ENCODE peak calls at places on chromosomes 11 and 22, in four cellular contexts. One of them, this sample, is unnamed.

GRCh38 chr11:123213307-123213708 is 18.3 kb upstream of the CLMP start:
- DNase-seq in adrenal gland: no peak
- DNase-seq in neural crest cell: no peak
- DNase-seq in CD4-positive, alpha-beta T cell: no peak
- DNase-seq in this sample: no peak

GRCh38 chr22:36368359-36368983 is 19.3 kb downstream of the MYH9 start:
- DNase-seq in adrenal gland: peak
- DNase-seq in neural crest cell: no peak
- DNase-seq in CD4-positive, alpha-beta T cell: no peak
- DNase-seq in this sample: no peak

GRCh38 chr22:49305966-49306631 is 521.6 kb downstream of the BRD1 start:
- DNase-seq in adrenal gland: peak
- DNase-seq in neural crest cell: no peak
- DNase-seq in CD4-positive, alpha-beta T cell: no peak
- DNase-seq in this sample: peak

GRCh38 chr11:1260023-1260501 is 37.2 kb downstream of the MUC5B start:
- DNase-seq in adrenal gland: no peak
- DNase-seq in neural crest cell: no peak
- DNase-seq in CD4-positive, alpha-beta T cell: peak
- DNase-seq in this sample: no peak

GRCh38 chr11:21582791-21583190 is 610.1 kb upstream of the ANO5 start:
- DNase-seq in adrenal gland: no peak
- DNase-seq in neural crest cell: no peak
- DNase-seq in CD4-positive, alpha-beta T cell: no peak
- DNase-seq in this sample: no peak

GRCh38 chr11:62680825-62681240 is 2.0 kb upstream of the UBXN1 start:
- DNase-seq in adrenal gland: peak
- DNase-seq in neural crest cell: no peak
- DNase-seq in CD4-positive, alpha-beta T cell: peak
- DNase-seq in this sample: no peak

GRCh38 chr11:76493626-76494539 is 49.1 kb downstream of the EMSY start:
- DNase-seq in adrenal gland: no peak
- DNase-seq in neural crest cell: no peak
- DNase-seq in CD4-positive, alpha-beta T cell: no peak
- DNase-seq in this sample: no peak

GRCh38 chr11:83819936-83820549 is 533.9 kb upstream of the CCDC90B start:
- DNase-seq in adrenal gland: no peak
- DNase-seq in neural crest cell: no peak
- DNase-seq in CD4-positive, alpha-beta T cell: no peak
- DNase-seq in this sample: no peak

GRCh38 chr11:128133501-128133900 is 453.9 kb downstream of the ETS1 start:
- DNase-seq in adrenal gland: no peak
- DNase-seq in neural crest cell: no peak
- DNase-seq in CD4-positive, alpha-beta T cell: no peak
- DNase-seq in this sample: no peak

GRCh38 chr11:25065711-25066110 is 568.9 kb downstream of the LUZP2 start:
- DNase-seq in adrenal gland: no peak
- DNase-seq in neural crest cell: no peak
- DNase-seq in CD4-positive, alpha-beta T cell: no peak
- DNase-seq in this sample: no peak

GRCh38 chr11:110415081-110415480 is 14.7 kb upstream of the FDX1 start:
- DNase-seq in adrenal gland: no peak
- DNase-seq in neural crest cell: no peak
- DNase-seq in CD4-positive, alpha-beta T cell: no peak
- DNase-seq in this sample: no peak

GRCh38 chr11:93248602-93249001 is 50.8 kb upstream of the SLC36A4 start:
- DNase-seq in adrenal gland: no peak
- DNase-seq in neural crest cell: no peak
- DNase-seq in CD4-positive, alpha-beta T cell: no peak
- DNase-seq in this sample: no peak

GRCh38 chr11:109267293-109268095 is 154.5 kb upstream of the C11orf87 start:
- DNase-seq in adrenal gland: no peak
- DNase-seq in neural crest cell: no peak
- DNase-seq in CD4-positive, alpha-beta T cell: no peak
- DNase-seq in this sample: no peak

GRCh38 chr22:18114495-18114894 is 3.9 kb downstream of the TUBA8 start:
- DNase-seq in adrenal gland: no peak
- DNase-seq in neural crest cell: no peak
- DNase-seq in CD4-positive, alpha-beta T cell: no peak
- DNase-seq in this sample: no peak

GRCh38 chr11:116913000-116913399 is 75.6 kb upstream of the APOA1 start:
- DNase-seq in adrenal gland: no peak
- DNase-seq in neural crest cell: no peak
- DNase-seq in CD4-positive, alpha-beta T cell: no peak
- DNase-seq in this sample: no peak

GRCh38 chr11:86706341-86707131 is 34.1 kb upstream of the ME3 start:
- DNase-seq in adrenal gland: no peak
- DNase-seq in neural crest cell: no peak
- DNase-seq in CD4-positive, alpha-beta T cell: no peak
- DNase-seq in this sample: no peak

GRCh38 chr11:132504501-132505041 is 1027.7 kb downstream of the OPCML start:
- DNase-seq in adrenal gland: no peak
- DNase-seq in neural crest cell: no peak
- DNase-seq in CD4-positive, alpha-beta T cell: no peak
- DNase-seq in this sample: no peak

GRCh38 chr11:2531277-2531986 is 86.6 kb downstream of the KCNQ1 start:
- DNase-seq in adrenal gland: peak
- DNase-seq in neural crest cell: peak
- DNase-seq in CD4-positive, alpha-beta T cell: peak
- DNase-seq in this sample: peak

GRCh38 chr22:17888855-17889254 is 114.6 kb upstream of the BID start:
- DNase-seq in adrenal gland: no peak
- DNase-seq in neural crest cell: no peak
- DNase-seq in CD4-positive, alpha-beta T cell: no peak
- DNase-seq in this sample: no peak

GRCh38 chr11:63791495-63792167 is 21.6 kb upstream of the SPINDOC start:
- DNase-seq in adrenal gland: no peak
- DNase-seq in neural crest cell: no peak
- DNase-seq in CD4-positive, alpha-beta T cell: no peak
- DNase-seq in this sample: no peak

GRCh38 chr11:832529-833113 is at the start of gene CD151:
- DNase-seq in adrenal gland: peak
- DNase-seq in neural crest cell: no peak
- DNase-seq in CD4-positive, alpha-beta T cell: no peak
- DNase-seq in this sample: no peak

GRCh38 chr22:39999144-39999757 is 4.5 kb downstream of the FAM83F start:
- DNase-seq in adrenal gland: no peak
- DNase-seq in neural crest cell: no peak
- DNase-seq in CD4-positive, alpha-beta T cell: no peak
- DNase-seq in this sample: no peak

GRCh38 chr11:14967581-14968214 is 4.5 kb downstream of the CALCA start:
- DNase-seq in adrenal gland: no peak
- DNase-seq in neural crest cell: no peak
- DNase-seq in CD4-positive, alpha-beta T cell: no peak
- DNase-seq in this sample: no peak

GRCh38 chr11:20762980-20763379 is 93.6 kb downstream of the NELL1 start:
- DNase-seq in adrenal gland: no peak
- DNase-seq in neural crest cell: no peak
- DNase-seq in CD4-positive, alpha-beta T cell: no peak
- DNase-seq in this sample: no peak

GRCh38 chr11:128716661-128717210 is 22.9 kb downstream of the FLI1 start:
- DNase-seq in adrenal gland: no peak
- DNase-seq in neural crest cell: no peak
- DNase-seq in CD4-positive, alpha-beta T cell: no peak
- DNase-seq in this sample: no peak

GRCh38 chr22:42321908-42322561 is 51.6 kb upstream of the TCF20 start:
- DNase-seq in adrenal gland: no peak
- DNase-seq in neural crest cell: no peak
- DNase-seq in CD4-positive, alpha-beta T cell: no peak
- DNase-seq in this sample: no peak

DNA sequence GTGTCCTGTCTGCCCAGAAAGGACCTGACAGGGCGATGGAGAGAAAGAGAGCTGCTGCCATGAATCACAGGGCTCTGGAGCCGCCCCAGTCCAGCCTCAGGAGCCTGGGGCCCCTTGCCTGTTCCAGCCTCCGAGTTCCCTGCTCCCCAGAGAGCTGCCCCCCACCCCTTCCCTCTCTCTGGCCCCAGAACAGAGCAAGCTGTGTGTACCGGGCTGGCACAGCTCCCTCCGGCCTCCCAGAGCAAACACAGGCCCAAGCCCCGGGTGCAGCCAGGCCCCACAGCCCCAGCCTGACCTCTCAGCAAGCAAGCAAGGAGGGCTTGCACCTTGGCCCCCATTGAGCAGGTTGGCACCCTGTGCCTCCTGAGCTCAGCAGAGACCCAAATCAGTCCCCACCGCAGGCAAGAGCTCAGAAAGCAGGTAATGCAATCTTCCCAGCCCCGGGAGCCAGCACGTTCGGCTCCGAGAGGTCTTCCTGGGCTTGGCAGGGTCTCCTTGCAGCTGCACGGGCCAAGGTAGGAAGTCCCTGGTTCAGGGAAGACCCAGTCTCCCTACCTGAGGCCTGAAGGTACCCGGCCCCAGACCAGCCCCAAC is 1.4 kb downstream of the PACSIN3 start:
- DNase-seq in adrenal gland: no peak
- DNase-seq in neural crest cell: no peak
- DNase-seq in CD4-positive, alpha-beta T cell: no peak
- DNase-seq in this sample: no peak
- TF ChIP-seq CTCF in adrenal gland: no peak
- TF ChIP-seq CTCF in neural crest cell: no peak
- TF ChIP-seq CTCF in CD4-positive, alpha-beta T cell: no peak
- TF ChIP-seq CTCF in this sample: no peak

GRCh38 chr22:46115388-46115678 is 35.0 kb upstream of the PPARA start:
- DNase-seq in adrenal gland: no peak
- DNase-seq in neural crest cell: no peak
- DNase-seq in CD4-positive, alpha-beta T cell: no peak
- DNase-seq in this sample: no peak

GRCh38 chr22:46115755-46116490 is 34.4 kb upstream of the PPARA start:
- DNase-seq in adrenal gland: no peak
- DNase-seq in neural crest cell: no peak
- DNase-seq in CD4-positive, alpha-beta T cell: no peak
- DNase-seq in this sample: no peak

GRCh38 chr22:46113910-46114517 is 36.3 kb upstream of the PPARA start:
- DNase-seq in adrenal gland: no peak
- DNase-seq in neural crest cell: no peak
- DNase-seq in CD4-positive, alpha-beta T cell: no peak
- DNase-seq in this sample: no peak

GRCh38 chr22:46113110-46113909 is 37.0 kb upstream of the PPARA start:
- DNase-seq in adrenal gland: no peak
- DNase-seq in neural crest cell: no peak
- DNase-seq in CD4-positive, alpha-beta T cell: no peak
- DNase-seq in this sample: no peak

GRCh38 chr22:46114518-46115387 is 35.6 kb upstream of the PPARA start:
- DNase-seq in adrenal gland: no peak
- DNase-seq in neural crest cell: no peak
- DNase-seq in CD4-positive, alpha-beta T cell: no peak
- DNase-seq in this sample: no peak
- TF ChIP-seq CTCF in adrenal gland: no peak
- TF ChIP-seq CTCF in neural crest cell: no peak
- TF ChIP-seq CTCF in CD4-positive, alpha-beta T cell: no peak
- TF ChIP-seq CTCF in this sample: no peak

DNA sequence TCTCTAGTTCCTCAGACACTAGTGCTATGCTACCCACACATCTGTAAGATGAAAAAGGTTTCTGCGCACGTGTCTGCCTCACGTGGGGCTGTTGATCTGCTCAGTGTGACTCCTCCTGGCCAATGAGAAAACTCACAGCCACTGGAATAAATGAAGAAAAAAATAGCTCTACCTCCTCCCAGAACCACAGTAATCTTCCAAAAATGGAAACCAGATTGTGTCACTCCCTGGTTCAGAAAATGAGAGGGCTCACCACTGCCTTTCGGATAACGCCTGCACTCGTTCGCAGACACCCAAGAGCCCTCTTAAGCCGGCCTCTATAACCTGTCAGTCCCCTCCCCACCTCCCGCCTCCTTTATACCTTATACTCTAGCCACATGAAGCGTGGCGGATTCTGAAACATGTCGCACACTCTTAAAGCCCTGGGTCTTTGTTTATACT is 5.1 kb downstream of the APBB1 start:
- DNase-seq in adrenal gland: peak
- DNase-seq in neural crest cell: no peak
- DNase-seq in CD4-positive, alpha-beta T cell: peak
- DNase-seq in this sample: no peak
- TF ChIP-seq CTCF in adrenal gland: no peak
- TF ChIP-seq CTCF in neural crest cell: no peak
- TF ChIP-seq CTCF in CD4-positive, alpha-beta T cell: no peak
- TF ChIP-seq CTCF in this sample: no peak

DNA sequence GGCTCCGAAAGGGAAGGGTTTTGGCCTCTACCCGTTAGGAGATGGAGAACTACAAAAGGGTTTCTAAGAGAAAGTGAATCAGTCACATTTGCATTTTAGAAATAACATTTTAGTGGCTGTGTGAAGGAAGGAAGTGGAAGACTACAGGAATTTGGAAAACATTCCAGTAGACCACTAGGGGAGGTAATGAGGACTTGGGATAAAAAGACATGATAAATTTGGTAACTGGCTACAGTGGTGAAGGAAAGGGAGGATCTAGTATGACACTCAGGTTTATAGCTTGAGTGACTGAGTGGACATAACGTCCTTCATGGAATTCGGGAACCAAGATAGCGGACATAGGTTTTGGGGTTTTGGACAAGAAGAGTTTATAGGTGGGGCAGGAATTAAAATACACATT is 7.0 kb upstream of the RRM1 start:
- DNase-seq in adrenal gland: no peak
- DNase-seq in neural crest cell: no peak
- DNase-seq in CD4-positive, alpha-beta T cell: no peak
- DNase-seq in this sample: no peak
- TF ChIP-seq CTCF in adrenal gland: no peak
- TF ChIP-seq CTCF in neural crest cell: peak
- TF ChIP-seq CTCF in CD4-positive, alpha-beta T cell: no peak
- TF ChIP-seq CTCF in this sample: no peak

DNA sequence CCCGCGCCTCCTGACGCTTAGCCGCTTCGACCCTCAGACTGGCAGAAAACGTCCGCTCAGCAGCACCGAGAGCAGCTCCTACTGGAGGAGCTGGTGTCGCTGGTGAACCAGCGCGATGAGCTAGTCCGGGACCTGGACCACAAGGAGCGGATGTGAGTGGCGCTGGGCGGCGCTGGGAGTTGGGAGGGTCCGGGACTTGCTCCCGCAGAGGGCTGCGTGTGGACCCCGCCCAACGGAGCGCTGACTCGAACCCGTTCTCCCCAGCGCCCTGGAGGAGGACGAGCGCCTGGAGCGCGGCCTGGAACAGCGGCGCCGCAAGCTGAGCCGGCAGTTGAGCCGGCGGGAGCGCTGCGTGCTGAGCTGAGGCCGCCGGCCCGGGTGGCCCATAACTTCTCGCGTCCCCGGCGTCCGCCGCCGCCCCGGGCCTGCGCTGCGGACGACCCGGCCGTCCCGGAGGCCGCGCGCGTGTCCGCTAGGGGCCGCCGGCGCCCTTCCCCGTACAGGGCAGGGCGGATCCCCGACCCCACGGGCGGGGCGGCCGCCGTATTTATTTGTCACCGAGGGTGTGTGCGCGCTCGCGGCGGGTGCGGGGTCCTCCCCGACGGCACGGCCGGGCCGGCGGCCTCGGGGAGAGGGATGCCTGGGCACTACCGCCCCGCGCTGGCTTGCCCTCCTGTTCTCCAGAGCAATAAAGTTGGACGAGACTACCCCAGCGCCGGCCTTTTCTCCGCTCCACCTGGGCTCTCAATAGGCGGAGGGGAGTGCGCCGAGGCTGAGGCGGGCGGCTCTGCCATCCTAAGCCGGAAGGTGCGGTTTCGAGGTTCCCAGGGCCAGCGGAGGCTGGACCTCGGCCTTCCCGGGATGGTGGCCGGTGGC is 3.4 kb downstream of the KCNK7 start:
- DNase-seq in adrenal gland: no peak
- DNase-seq in neural crest cell: no peak
- DNase-seq in CD4-positive, alpha-beta T cell: no peak
- DNase-seq in this sample: no peak
- TF ChIP-seq CTCF in adrenal gland: no peak
- TF ChIP-seq CTCF in neural crest cell: peak
- TF ChIP-seq CTCF in CD4-positive, alpha-beta T cell: no peak
- TF ChIP-seq CTCF in this sample: no peak

This sample was measured in CD14-positive monocyte.